ENCODE peak calls at places on chromosome 5, in six cellular contexts. D is transverse colon, A is kidney epithelial cell, G is right atrium auricular region, E is fibroblast of mammary gland, M is cardiac muscle cell. C is an unnamed sample.

GRCh38 chr5:58231041-58231440 is 228.8 kb downstream of the PLK2 start:
- DNase-seq in D (no peak), A (no peak), G (no peak), E (no peak), M (no peak), C (no peak)

GRCh38 chr5:180043381-180043780 is 28.2 kb downstream of the RNF130 start:
- DNase-seq in D (no peak), A (no peak), G (no peak), E (no peak), M (no peak), C (no peak)

GRCh38 chr5:135591277-135591676 is 12.5 kb upstream of the CXCL14 start:
- DNase-seq in D (no peak), A (no peak), G (no peak), E (no peak), M (no peak), C (no peak)

GRCh38 chr5:139459451-139459934 is 3.0 kb downstream of the ECSCR start:
- DNase-seq in D (no peak), A (no peak), G (no peak), E (no peak), M (no peak), C (no peak)

GRCh38 chr5:54390015-54390414 is 65.5 kb upstream of the HSPB3 start:
- DNase-seq in D (peak), A (peak), G (no peak), E (peak), M (no peak), C (no peak)

GRCh38 chr5:107294151-107294550 is 376.6 kb downstream of the EFNA5 start:
- DNase-seq in D (no peak), A (no peak), G (no peak), E (no peak), M (no peak), C (no peak)

GRCh38 chr5:126354012-126354856 is 69.0 kb upstream of the GRAMD2B start:
- DNase-seq in D (no peak), A (peak), G (no peak), E (peak), M (peak), C (no peak)

GRCh38 chr5:156654444-156654843 is 195.7 kb upstream of the PPP1R2B start:
- DNase-seq in D (no peak), A (no peak), G (no peak), E (no peak), M (no peak), C (no peak)

GRCh38 chr5:42676362-42676761 is 80.3 kb upstream of the CCDC152 start:
- DNase-seq in D (no peak), A (no peak), G (no peak), E (no peak), M (no peak), C (no peak)

GRCh38 chr5:155471027-155471426 is 457.5 kb downstream of the KIF4B start:
- DNase-seq in D (no peak), A (no peak), G (no peak), E (no peak), M (no peak), C (no peak)

DNA sequence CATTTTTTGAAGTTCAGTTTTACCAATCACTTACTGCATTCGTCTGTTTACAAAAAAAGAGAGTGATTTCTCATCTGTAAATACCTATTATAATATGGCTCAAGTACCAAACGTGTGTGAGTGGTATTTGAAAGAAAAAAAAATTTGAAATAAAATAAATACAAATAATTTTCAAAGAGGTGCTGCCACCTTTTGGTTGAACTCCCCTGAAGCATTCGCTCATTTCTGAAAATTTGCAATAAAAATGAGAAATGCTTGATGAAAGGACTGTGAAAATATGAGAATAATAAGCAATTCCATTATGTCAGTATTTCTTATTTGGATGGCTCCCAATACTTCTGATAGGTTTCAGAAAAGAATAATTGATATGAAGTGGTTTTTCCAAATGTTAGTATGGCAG is 409.9 kb downstream of the CTNND2 start:
- DNase-seq in D (no peak), A (no peak), G (no peak), E (peak), M (no peak), C (no peak)
- TF ChIP-seq CTCF in D (no peak), A (peak), G (peak), E (peak), M (peak), C (peak)

GRCh38 chr5:6712582-6713273 is 504 bp upstream of the TENT4A start:
- DNase-seq in D (peak), A (peak), G (peak), E (peak), M (peak), C (peak)
- TF ChIP-seq CTCF in D (no peak), A (no peak), G (no peak), E (no peak), M (peak), C (no peak)

GRCh38 chr5:113682497-113683136 is 169.1 kb downstream of the YTHDC2 start:
- DNase-seq in D (no peak), A (no peak), G (no peak), E (no peak), M (no peak), C (no peak)
- TF ChIP-seq CTCF in D (no peak), A (no peak), G (peak), E (no peak), M (no peak), C (peak)

DNA sequence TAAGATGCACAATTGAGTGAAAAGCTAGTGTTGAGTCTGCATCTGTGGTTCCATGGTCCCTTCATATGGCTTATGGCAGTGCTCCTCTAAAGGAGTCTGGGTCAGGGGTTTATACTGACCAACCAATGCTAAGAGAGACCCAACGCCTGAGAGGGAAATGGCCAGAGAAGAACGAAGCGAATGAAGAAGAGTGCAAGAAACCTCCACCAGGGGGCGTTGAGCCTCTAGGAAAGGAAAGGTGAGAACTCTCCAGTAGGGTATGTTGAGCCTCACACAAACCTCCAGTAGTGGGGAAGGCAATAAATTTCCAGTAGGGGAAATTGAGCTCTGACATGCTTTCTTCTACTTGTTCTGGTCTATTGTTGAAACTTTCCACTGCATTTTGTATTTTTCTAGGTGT is 470.6 kb downstream of the PRDM9 start:
- DNase-seq in D (peak), A (no peak), G (no peak), E (no peak), M (no peak), C (no peak)
- TF ChIP-seq CTCF in D (no peak), A (peak), G (no peak), E (peak), M (no peak), C (peak)

GRCh38 chr5:174094857-174095606 is 49.5 kb downstream of the NSG2 start:
- DNase-seq in D (no peak), A (no peak), G (no peak), E (no peak), M (no peak), C (no peak)

GRCh38 chr5:174093132-174093531 is 47.6 kb downstream of the NSG2 start:
- DNase-seq in D (no peak), A (no peak), G (no peak), E (no peak), M (no peak), C (no peak)

GRCh38 chr5:174097486-174098185 is 52.1 kb downstream of the NSG2 start:
- DNase-seq in D (no peak), A (no peak), G (no peak), E (no peak), M (no peak), C (no peak)

GRCh38 chr5:174098694-174099093 is 53.2 kb downstream of the NSG2 start:
- DNase-seq in D (no peak), A (no peak), G (no peak), E (no peak), M (no peak), C (no peak)

DNA sequence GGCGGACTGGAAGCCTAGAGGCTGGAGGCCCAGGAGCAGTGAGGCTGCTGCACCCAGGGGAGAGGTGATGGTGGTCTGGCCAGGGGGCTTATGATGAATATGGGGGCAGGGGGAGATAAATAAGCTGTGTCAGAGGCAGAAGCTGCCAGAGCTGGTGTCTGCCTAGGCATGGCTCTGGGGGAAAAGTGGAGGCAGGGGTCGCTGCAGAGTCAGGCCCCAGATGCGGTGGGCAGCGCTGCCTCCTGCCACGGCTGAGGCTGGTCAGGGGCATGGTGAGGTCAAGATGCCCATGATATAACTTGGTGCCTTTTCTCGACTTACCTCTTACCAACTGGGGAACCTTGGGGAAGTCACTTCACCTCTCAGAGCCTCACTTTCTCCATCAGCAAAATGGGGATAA is 51.1 kb downstream of the NSG2 start:
- DNase-seq in D (no peak), A (no peak), G (no peak), E (no peak), M (no peak), C (no peak)
- TF ChIP-seq CTCF in D (no peak), A (no peak), G (no peak), E (no peak), M (no peak), C (no peak)

DNA sequence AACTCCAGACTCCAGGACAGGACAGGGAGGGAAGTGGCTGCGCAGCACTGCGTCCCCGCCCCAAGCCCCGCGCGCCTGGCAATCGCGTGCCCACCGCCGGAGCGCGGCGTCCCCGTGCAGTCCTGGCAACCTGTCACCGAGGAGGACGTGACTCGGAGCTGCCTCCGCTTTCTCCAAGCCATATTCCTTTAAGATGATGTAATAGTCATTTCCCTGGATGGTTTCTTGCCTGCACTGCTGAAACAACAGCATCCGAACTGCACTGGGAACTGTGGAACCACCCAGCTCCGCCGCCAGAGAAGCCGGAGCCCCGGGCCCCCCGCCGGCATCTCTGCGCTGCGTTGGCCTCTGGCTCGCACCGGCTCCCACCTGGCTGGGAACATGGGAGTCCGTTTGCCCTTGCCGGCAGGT is 34.5 kb downstream of the KCTD16 start:
- DNase-seq in D (no peak), A (no peak), G (no peak), E (peak), M (peak), C (no peak)
- TF ChIP-seq CTCF in D (no peak), A (no peak), G (no peak), E (no peak), M (no peak), C (no peak)

GRCh38 chr5:31029925-31030324 is 163.6 kb upstream of the CDH6 start:
- DNase-seq in D (no peak), A (no peak), G (no peak), E (no peak), M (no peak), C (no peak)
- TF ChIP-seq CTCF in D (no peak), A (no peak), G (no peak), E (no peak), M (no peak), C (no peak)

DNA sequence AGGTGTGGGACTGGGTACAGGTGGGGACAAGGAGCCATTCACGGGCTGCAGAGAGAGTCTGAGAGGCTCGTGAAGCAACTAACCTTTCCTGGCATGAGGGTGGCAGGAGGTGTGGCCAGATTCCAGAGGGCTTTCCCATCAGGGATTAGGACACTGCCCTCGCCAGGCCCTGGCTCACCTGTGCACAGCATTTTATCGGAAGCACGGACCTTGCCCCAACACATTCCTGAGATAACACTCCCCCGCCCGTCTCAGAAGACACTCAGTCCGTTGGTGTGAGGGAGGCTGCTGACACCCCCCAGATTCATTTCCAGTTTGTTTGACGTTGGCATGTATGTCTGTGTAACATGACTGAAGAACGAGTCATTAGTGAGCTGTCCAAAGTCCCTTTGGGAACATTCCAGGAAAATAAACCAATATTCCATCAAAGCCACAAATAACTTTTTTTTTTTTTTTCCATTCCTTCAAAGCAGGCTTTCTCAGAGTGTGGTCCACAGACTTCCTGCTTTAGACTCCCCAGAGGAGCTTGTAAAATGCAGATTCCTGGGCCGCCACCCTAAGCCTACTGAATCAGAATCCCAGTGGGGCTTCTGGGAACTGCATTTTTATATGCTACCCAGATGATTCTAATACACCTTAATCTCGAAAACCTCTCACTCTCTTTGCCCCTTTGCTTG is 23.4 kb downstream of the WWC1 start:
- DNase-seq in D (peak), A (peak), G (no peak), E (peak), M (no peak), C (no peak)
- TF ChIP-seq CTCF in D (peak), A (no peak), G (no peak), E (no peak), M (no peak), C (no peak)

DNA sequence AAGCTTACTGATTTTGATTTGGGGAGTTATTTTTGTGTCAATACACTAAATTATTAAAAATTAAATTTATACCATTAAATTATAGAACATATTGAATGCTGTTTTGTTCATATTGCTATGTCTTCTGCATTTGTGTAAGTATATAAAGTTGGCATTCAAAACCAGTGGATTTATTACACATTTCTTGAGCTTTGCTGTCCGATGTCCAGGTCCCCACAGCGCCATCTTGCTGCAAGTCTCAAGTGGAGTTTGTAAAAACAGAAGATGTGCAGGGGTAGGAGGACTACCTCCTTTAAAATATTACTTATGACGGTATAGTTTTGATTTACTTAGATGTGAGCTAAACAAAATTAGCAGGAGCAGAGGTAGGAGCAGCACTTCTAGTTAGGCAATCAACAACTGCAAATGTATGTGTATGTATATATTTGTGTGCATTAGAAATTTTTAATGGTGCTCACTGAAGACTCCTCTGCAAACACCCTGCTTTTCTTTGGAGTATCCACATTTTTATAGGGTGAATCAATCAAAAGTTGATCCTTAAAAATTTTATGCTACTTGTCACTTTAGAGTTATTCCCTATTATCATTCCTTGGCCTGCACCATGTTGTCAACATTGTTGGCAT is 37.4 kb downstream of the CPEB4 start:
- DNase-seq in D (peak), A (no peak), G (no peak), E (peak), M (peak), C (no peak)
- TF ChIP-seq CTCF in D (no peak), A (peak), G (peak), E (peak), M (peak), C (peak)

GRCh38 chr5:147576646-147577535 is 67.0 kb upstream of the DPYSL3 start:
- DNase-seq in D (peak), A (no peak), G (no peak), E (peak), M (peak), C (no peak)
- TF ChIP-seq CTCF in D (peak), A (peak), G (peak), E (peak), M (peak), C (peak)

C was measured in D721Med.